ENCODE peak calls at places on chromosomes 3 and 15, in four cellular contexts. X is K562, N is HepG2, P is GM12878. Q is an unnamed sample.

GRCh38 chr3:98602078-98602678 is 8.8 kb upstream of the CPOX start:
- DNase-seq in X (peak), N (peak), P (peak), Q (peak)

GRCh38 chr15:70196314-70197291 is 98.9 kb upstream of the TLE3 start:
- DNase-seq in X (no peak), N (peak), P (peak), Q (peak)

GRCh38 chr3:169323580-169324453 is 339.7 kb downstream of the MECOM start:
- DNase-seq in X (no peak), N (no peak), P (no peak), Q (no peak)

GRCh38 chr3:6266135-6266534 is 594.8 kb upstream of the GRM7 start:
- DNase-seq in X (no peak), N (no peak), P (no peak), Q (no peak)

GRCh38 chr3:180720012-180720411 is 40.7 kb upstream of the CCDC39 start:
- DNase-seq in X (no peak), N (no peak), P (no peak), Q (no peak)

GRCh38 chr15:39627456-39628130 is 46.7 kb downstream of the THBS1 start:
- DNase-seq in X (no peak), N (no peak), P (no peak), Q (no peak)

GRCh38 chr3:143634991-143635390 is 213.3 kb downstream of the SLC9A9 start:
- DNase-seq in X (no peak), N (no peak), P (no peak), Q (no peak)

GRCh38 chr3:17551333-17551732 is 191.1 kb downstream of the TBC1D5 start:
- DNase-seq in X (no peak), N (no peak), P (no peak), Q (no peak)

GRCh38 chr3:14170569-14171159 is 7.7 kb downstream of the XPC start:
- DNase-seq in X (no peak), N (no peak), P (no peak), Q (no peak)

GRCh38 chr3:139297588-139298311 is 46.1 kb upstream of the MRPS22 start:
- DNase-seq in X (no peak), N (no peak), P (no peak), Q (no peak)

GRCh38 chr15:29435811-29436210 is 166.2 kb upstream of the NSMCE3 start:
- DNase-seq in X (no peak), N (no peak), P (no peak), Q (no peak)

GRCh38 chr3:179706233-179706632 is 53.4 kb downstream of the USP13 start:
- DNase-seq in X (no peak), N (peak), P (no peak), Q (no peak)

GRCh38 chr3:14110699-14111098 is 14.0 kb downstream of the CHCHD4 start:
- DNase-seq in X (no peak), N (no peak), P (no peak), Q (no peak)

GRCh38 chr3:33883538-33884203 is 85.2 kb downstream of the PDCD6IP start:
- DNase-seq in X (peak), N (peak), P (no peak), Q (no peak)

GRCh38 chr15:33699691-33700447 is 268.4 kb upstream of the CHRM5 start:
- DNase-seq in X (no peak), N (peak), P (no peak), Q (no peak)

GRCh38 chr3:172367205-172368105 is 80.8 kb downstream of the GHSR start:
- DNase-seq in X (peak), N (no peak), P (no peak), Q (no peak)

GRCh38 chr3:66355394-66355793 is 134.6 kb downstream of the SLC25A26 start:
- DNase-seq in X (no peak), N (no peak), P (no peak), Q (no peak)

GRCh38 chr3:128484404-128485282 is 8.4 kb downstream of the GATA2 start:
- DNase-seq in X (no peak), N (no peak), P (no peak), Q (no peak)

GRCh38 chr3:123936400-123936799 is 24.6 kb downstream of the CCDC14 start:
- DNase-seq in X (no peak), N (no peak), P (no peak), Q (no peak)

GRCh38 chr3:123935830-123936229 is 25.2 kb downstream of the CCDC14 start:
- DNase-seq in X (no peak), N (no peak), P (no peak), Q (no peak)

GRCh38 chr3:123929325-123929724 is 31.7 kb downstream of the CCDC14 start:
- DNase-seq in X (no peak), N (no peak), P (no peak), Q (no peak)

GRCh38 chr3:123930426-123930825 is 30.6 kb downstream of the CCDC14 start:
- DNase-seq in X (no peak), N (no peak), P (no peak), Q (no peak)

GRCh38 chr3:123934250-123934649 is 26.8 kb downstream of the CCDC14 start:
- DNase-seq in X (no peak), N (no peak), P (no peak), Q (no peak)
- TF ChIP-seq SP1 in X (no peak), N (no peak), P (no peak), Q (no peak)

GRCh38 chr15:93073465-93073952 is 15.5 kb downstream of the RGMA start:
- DNase-seq in X (no peak), N (no peak), P (no peak), Q (no peak)

GRCh38 chr15:93072011-93072410 is 17.0 kb downstream of the RGMA start:
- DNase-seq in X (no peak), N (no peak), P (no peak), Q (peak)

GRCh38 chr15:93070901-93071300 is 18.1 kb downstream of the RGMA start:
- DNase-seq in X (no peak), N (no peak), P (no peak), Q (no peak)

GRCh38 chr15:93071469-93071891 is 17.5 kb downstream of the RGMA start:
- DNase-seq in X (no peak), N (no peak), P (no peak), Q (no peak)

DNA sequence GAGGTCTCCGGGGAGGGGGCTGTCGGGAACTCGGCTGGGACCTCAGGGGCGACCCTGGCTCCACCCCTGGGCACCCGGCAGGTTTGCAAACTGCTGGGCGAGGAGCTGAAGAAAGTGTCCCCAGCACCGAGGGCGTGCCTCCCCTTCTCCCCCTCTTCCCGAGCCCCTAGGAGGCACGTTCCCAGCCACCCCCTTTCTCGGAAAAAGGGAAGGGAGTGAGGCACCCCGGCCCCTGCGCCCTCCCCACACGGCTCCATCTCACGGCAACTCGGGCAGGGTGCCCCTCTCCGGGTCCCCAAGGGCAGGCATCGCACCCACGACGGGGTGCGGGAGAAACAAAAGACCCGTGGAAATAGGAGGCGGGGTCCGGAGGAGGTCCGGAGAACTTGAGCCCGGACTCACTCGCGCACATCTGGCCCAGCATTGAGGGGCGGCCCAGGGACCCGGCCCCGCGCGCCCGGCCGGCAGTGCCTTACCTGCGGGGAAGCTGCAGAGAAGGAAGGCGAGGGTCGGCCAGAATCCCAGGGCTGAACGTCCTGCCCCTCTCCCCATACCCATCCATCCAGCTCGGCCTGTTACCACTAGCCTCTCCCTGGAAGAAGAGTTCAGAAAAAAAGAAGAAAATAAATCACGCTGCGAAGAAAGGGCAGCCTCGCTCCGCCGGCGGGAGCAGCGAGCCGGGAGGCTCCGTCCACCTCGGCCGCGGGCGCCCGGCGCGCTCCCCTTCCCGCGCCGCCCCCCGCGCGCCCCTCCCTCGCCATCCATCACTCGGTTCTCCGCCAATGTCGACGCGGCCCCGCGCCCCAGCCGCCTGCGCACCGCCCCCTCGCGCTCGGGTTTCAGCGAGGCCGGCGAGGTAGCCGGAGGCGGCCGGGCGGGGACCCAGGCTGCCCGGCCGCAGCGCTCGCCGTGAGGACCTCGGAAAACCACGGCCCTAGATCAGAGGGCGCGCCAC is 16.3 kb downstream of the RGMA start:
- DNase-seq in X (peak), N (peak), P (no peak), Q (peak)
- TF ChIP-seq FOXM1 in X (no peak), N (no peak), P (no peak), Q (peak)

GRCh38 chr3:123246846-123247245 is 45.1 kb downstream of the SEC22A start:
- DNase-seq in X (no peak), N (no peak), P (no peak), Q (no peak)

DNA sequence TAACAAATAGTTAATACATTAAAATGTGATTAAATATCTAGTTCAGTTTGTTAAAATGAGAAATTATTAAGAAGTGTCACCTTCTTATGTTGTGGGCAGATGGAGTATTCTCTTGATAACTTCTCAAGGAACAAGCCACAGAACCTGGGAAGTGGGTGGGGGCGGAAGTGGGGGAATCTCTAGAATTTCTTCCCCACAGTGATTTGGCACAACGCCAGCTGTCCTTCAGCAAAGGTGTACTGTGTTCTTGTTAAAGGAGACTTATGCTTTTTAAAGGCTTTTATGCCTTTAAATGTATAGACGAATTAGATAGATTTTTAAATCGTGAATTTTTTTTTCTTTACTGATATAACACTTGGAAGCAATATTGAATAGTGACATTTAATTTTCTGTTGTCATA is 42.4 kb downstream of the SEC22A start:
- DNase-seq in X (peak), N (no peak), P (no peak), Q (no peak)
- TF ChIP-seq SP1 in X (no peak), N (no peak), P (no peak), Q (no peak)

GRCh38 chr3:185268194-185268809 is 14.5 kb upstream of the EHHADH start:
- DNase-seq in X (no peak), N (no peak), P (no peak), Q (no peak)

GRCh38 chr3:185272051-185272450 is 18.2 kb upstream of the EHHADH start:
- DNase-seq in X (no peak), N (no peak), P (no peak), Q (no peak)

GRCh38 chr3:185267193-185267592 is 13.3 kb upstream of the EHHADH start:
- DNase-seq in X (no peak), N (no peak), P (no peak), Q (no peak)

GRCh38 chr3:185270262-185270955 is 16.6 kb upstream of the EHHADH start:
- DNase-seq in X (peak), N (peak), P (no peak), Q (peak)

DNA sequence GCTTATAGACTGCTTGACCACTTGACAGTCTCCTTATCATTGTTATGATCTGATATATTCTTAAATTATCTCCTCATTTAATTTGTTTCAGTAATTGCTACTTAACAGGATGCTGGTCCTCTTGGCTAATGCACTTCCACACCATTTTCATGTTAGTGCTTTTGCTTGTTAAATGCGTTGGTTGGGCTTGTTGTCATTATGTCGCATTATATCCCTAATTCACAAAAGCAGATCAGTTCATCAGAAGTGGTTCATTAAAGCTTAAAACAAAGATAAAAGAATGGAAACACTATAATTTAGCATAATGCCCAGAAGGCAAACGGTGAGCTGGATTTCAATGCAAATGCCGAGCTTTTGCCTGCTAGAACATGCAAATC is 17.1 kb upstream of the EHHADH start:
- DNase-seq in X (no peak), N (no peak), P (no peak), Q (no peak)
- TF ChIP-seq FOXM1 in X (no peak), N (no peak), P (no peak), Q (no peak)

GRCh38 chr3:63908776-63909175 is 3.4 kb downstream of the SCAANT1 start:
- DNase-seq in X (no peak), N (no peak), P (no peak), Q (no peak)

GRCh38 chr3:63909431-63909830 is 2.8 kb downstream of the SCAANT1 start:
- DNase-seq in X (no peak), N (no peak), P (no peak), Q (no peak)

GRCh38 chr3:63911395-63911900 is 735 bp downstream of the SCAANT1 start:
- DNase-seq in X (peak), N (no peak), P (no peak), Q (no peak)

GRCh38 chr3:63911901-63912767 is at the start of gene SCAANT1:
- DNase-seq in X (peak), N (peak), P (no peak), Q (peak)

DNA sequence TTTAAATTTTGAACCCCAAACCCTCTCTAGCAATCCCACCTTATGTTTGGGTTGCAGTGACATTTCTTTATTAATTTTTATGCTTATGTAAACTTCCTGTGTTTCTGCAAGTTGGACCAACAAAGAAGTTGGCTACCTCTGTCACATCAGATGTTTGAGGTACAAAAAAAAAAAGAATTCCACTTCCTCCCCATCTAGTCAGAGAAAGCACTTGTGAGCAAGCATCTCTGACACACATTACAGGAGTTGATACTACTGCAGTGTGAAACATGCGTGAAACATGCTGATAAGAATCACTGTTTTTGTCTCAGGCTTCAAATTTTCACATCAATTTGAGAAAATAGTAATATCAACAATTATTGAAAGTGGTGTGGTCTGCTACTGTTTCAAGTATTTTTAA is 1.3 kb downstream of the SCAANT1 start:
- DNase-seq in X (no peak), N (peak), P (no peak), Q (no peak)
- TF ChIP-seq SP1 in X (no peak), N (no peak), P (no peak), Q (no peak)

GRCh38 chr15:25062551-25063430 is 108.0 kb downstream of the SNRPN start:
- DNase-seq in X (no peak), N (no peak), P (no peak), Q (no peak)
- TF ChIP-seq FOXM1 in X (no peak), N (no peak), P (no peak), Q (no peak)

DNA sequence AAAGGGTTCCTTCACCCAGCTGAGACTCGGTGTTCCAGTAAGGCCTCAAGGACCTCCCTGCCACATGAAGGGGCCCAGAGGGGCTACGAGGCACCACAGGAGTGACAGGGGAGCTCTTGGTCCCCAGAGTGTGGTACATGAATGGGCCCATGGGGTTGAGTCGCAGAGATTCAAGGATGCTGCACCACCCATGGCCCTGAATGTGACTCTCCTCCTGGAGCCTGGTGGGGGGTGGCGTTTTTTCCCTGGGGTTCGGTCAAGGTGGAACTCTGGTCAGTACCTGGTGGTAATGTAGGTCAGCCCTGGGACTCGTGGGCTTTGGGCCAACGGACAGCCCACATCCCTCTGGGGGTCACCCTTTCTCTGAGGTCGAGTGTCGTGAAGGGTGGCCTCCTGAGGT is 204.0 kb downstream of the UBE3A start:
- DNase-seq in X (no peak), N (no peak), P (no peak), Q (no peak)
- TF ChIP-seq SP1 in X (no peak), N (no peak), P (no peak), Q (no peak)